ENCODE peak calls at places on chromosomes 4 and X, in nine cellular contexts. One of them, this sample, is unnamed.

GRCh38 chrX:131816551-131817136 is 206.5 kb upstream of the STK26 start:
- DNase-seq in PC-9: peak
- DNase-seq in fibroblast of mammary gland: peak
- DNase-seq in GM23248: peak
- DNase-seq in EH: peak
- DNase-seq in AML-193: peak
- DNase-seq in mucosa of descending colon: no peak
- DNase-seq in EL: peak
- DNase-seq in HS-5: no peak
- DNase-seq in this sample: peak

GRCh38 chr4:20428410-20429160 is 176.9 kb downstream of the SLIT2 start:
- DNase-seq in GM23248: peak
- DNase-seq in mucosa of descending colon: no peak
- DNase-seq in EL: peak
- DNase-seq in HS-5: no peak
- DNase-seq in fibroblast of mammary gland: peak
- DNase-seq in EH: peak
- DNase-seq in AML-193: no peak
- DNase-seq in PC-9: no peak
- DNase-seq in this sample: no peak

GRCh38 chrX:52574416-52575275 is 57.8 kb upstream of the XAGE1B start:
- DNase-seq in EL: peak
- DNase-seq in mucosa of descending colon: no peak
- DNase-seq in AML-193: peak
- DNase-seq in EH: peak
- DNase-seq in PC-9: peak
- DNase-seq in GM23248: peak
- DNase-seq in HS-5: no peak
- DNase-seq in fibroblast of mammary gland: peak
- DNase-seq in this sample: peak

GRCh38 chrX:7711167-7711566 is 131.8 kb upstream of the VCX start:
- DNase-seq in GM23248: peak
- DNase-seq in EH: peak
- DNase-seq in AML-193: no peak
- DNase-seq in PC-9: no peak
- DNase-seq in EL: peak
- DNase-seq in HS-5: no peak
- DNase-seq in mucosa of descending colon: no peak
- DNase-seq in fibroblast of mammary gland: no peak
- DNase-seq in this sample: no peak

GRCh38 chr4:48267574-48267973 is 2.1 kb downstream of the TEC start:
- DNase-seq in EL: no peak
- DNase-seq in EH: no peak
- DNase-seq in fibroblast of mammary gland: no peak
- DNase-seq in PC-9: no peak
- DNase-seq in GM23248: no peak
- DNase-seq in mucosa of descending colon: no peak
- DNase-seq in AML-193: no peak
- DNase-seq in HS-5: no peak
- DNase-seq in this sample: no peak

GRCh38 chr4:81470456-81471327 is 1.0 kb downstream of the RASGEF1B start:
- DNase-seq in fibroblast of mammary gland: no peak
- DNase-seq in PC-9: peak
- DNase-seq in EH: no peak
- DNase-seq in EL: no peak
- DNase-seq in HS-5: no peak
- DNase-seq in AML-193: no peak
- DNase-seq in GM23248: peak
- DNase-seq in mucosa of descending colon: peak
- DNase-seq in this sample: no peak

GRCh38 chr4:6902318-6903042 is 7.1 kb upstream of the TBC1D14 start:
- DNase-seq in fibroblast of mammary gland: no peak
- DNase-seq in mucosa of descending colon: no peak
- DNase-seq in EH: no peak
- DNase-seq in AML-193: no peak
- DNase-seq in PC-9: peak
- DNase-seq in HS-5: no peak
- DNase-seq in GM23248: no peak
- DNase-seq in EL: no peak
- DNase-seq in this sample: no peak

GRCh38 chrX:20414066-20414465 is 147.4 kb upstream of the RPS6KA3 start:
- DNase-seq in EH: no peak
- DNase-seq in fibroblast of mammary gland: no peak
- DNase-seq in mucosa of descending colon: no peak
- DNase-seq in AML-193: no peak
- DNase-seq in GM23248: peak
- DNase-seq in HS-5: no peak
- DNase-seq in PC-9: no peak
- DNase-seq in EL: no peak
- DNase-seq in this sample: peak

GRCh38 chr4:70705856-70706461 is 15.8 kb upstream of the RUFY3 start:
- DNase-seq in EH: peak
- DNase-seq in fibroblast of mammary gland: peak
- DNase-seq in EL: no peak
- DNase-seq in AML-193: no peak
- DNase-seq in HS-5: no peak
- DNase-seq in GM23248: peak
- DNase-seq in mucosa of descending colon: no peak
- DNase-seq in PC-9: no peak
- DNase-seq in this sample: peak

GRCh38 chr4:19947349-19947748 is 304.4 kb upstream of the SLIT2 start:
- DNase-seq in HS-5: no peak
- DNase-seq in mucosa of descending colon: no peak
- DNase-seq in fibroblast of mammary gland: peak
- DNase-seq in PC-9: no peak
- DNase-seq in GM23248: peak
- DNase-seq in EL: peak
- DNase-seq in EH: peak
- DNase-seq in AML-193: no peak
- DNase-seq in this sample: peak

GRCh38 chr4:6907658-6908191 is 1.9 kb upstream of the TBC1D14 start:
- DNase-seq in GM23248: peak
- DNase-seq in HS-5: no peak
- DNase-seq in mucosa of descending colon: peak
- DNase-seq in fibroblast of mammary gland: peak
- DNase-seq in EH: peak
- DNase-seq in AML-193: no peak
- DNase-seq in PC-9: peak
- DNase-seq in EL: no peak
- DNase-seq in this sample: no peak

GRCh38 chrX:123961268-123962005 is at the start of gene STAG2:
- DNase-seq in GM23248: peak
- DNase-seq in HS-5: no peak
- DNase-seq in EH: peak
- DNase-seq in EL: peak
- DNase-seq in AML-193: peak
- DNase-seq in fibroblast of mammary gland: peak
- DNase-seq in mucosa of descending colon: peak
- DNase-seq in PC-9: peak
- DNase-seq in this sample: peak

GRCh38 chrX:8849945-8850344 is 48.8 kb upstream of the FAM9A start:
- DNase-seq in EL: no peak
- DNase-seq in mucosa of descending colon: no peak
- DNase-seq in EH: no peak
- DNase-seq in AML-193: no peak
- DNase-seq in GM23248: no peak
- DNase-seq in fibroblast of mammary gland: no peak
- DNase-seq in HS-5: no peak
- DNase-seq in PC-9: no peak
- DNase-seq in this sample: no peak

GRCh38 chrX:13372203-13372980 is 52.5 kb upstream of the ATXN3L start:
- DNase-seq in PC-9: no peak
- DNase-seq in AML-193: no peak
- DNase-seq in EH: peak
- DNase-seq in fibroblast of mammary gland: no peak
- DNase-seq in EL: no peak
- DNase-seq in HS-5: no peak
- DNase-seq in mucosa of descending colon: no peak
- DNase-seq in GM23248: no peak
- DNase-seq in this sample: no peak